ENCODE peak calls at places on chromosome 22, in eight cellular contexts. D is fibroblast of the aortic adventitia, T is SJSA1, C is A549, W is hippocampal formation, N is neural progenitor cell, J is left kidney, Z is cardiac muscle cell. B is an unnamed sample.

GRCh38 chr22:39690901-39691620 is 120.5 kb downstream of the CACNA1I start:
- DNase-seq in Z (peak), C (no peak), N (peak), D (no peak), J (peak), W (no peak), T (no peak), B (no peak)

GRCh38 chr22:49869091-49869830 is 15.6 kb downstream of the ZBED4 start:
- DNase-seq in J (no peak), D (no peak), W (no peak), T (no peak), C (no peak), Z (no peak), N (no peak), B (no peak)

GRCh38 chr22:30226192-30226832 is 20.2 kb downstream of the LIF start:
- DNase-seq in D (no peak), C (peak), J (no peak), N (no peak), Z (no peak), W (no peak), T (peak), B (no peak)

GRCh38 chr22:37290737-37291136 is 8.4 kb downstream of the CYTH4 start:
- DNase-seq in N (no peak), J (no peak), T (no peak), C (no peak), Z (no peak), D (peak), W (no peak), B (no peak)

GRCh38 chr22:23159287-23159622 is 14.0 kb downstream of the RAB36 start:
- DNase-seq in T (no peak), C (no peak), J (no peak), D (no peak), N (no peak), W (no peak), Z (no peak), B (no peak)

GRCh38 chr22:20312396-20313191 is 7.3 kb downstream of the DGCR6L start:
- DNase-seq in D (no peak), J (no peak), W (no peak), N (peak), C (no peak), T (peak), Z (no peak), B (no peak)

GRCh38 chr22:42547562-42547961 is 6.2 kb upstream of the SERHL2 start:
- DNase-seq in W (no peak), D (no peak), C (no peak), N (no peak), Z (no peak), T (no peak), J (no peak), B (no peak)

GRCh38 chr22:38272373-38273134 is at the start of gene TMEM184B:
- DNase-seq in Z (peak), D (peak), N (peak), W (peak), J (peak), C (peak), T (peak), B (peak)

GRCh38 chr22:36355362-36355761 is 32.4 kb downstream of the MYH9 start:
- DNase-seq in Z (peak), N (no peak), T (no peak), W (no peak), D (peak), J (no peak), C (no peak), B (no peak)

GRCh38 chr22:29877620-29878019 is 5.4 kb upstream of the MTMR3 start:
- DNase-seq in D (peak), C (no peak), Z (peak), T (no peak), W (no peak), J (no peak), N (no peak), B (no peak)

GRCh38 chr22:38103641-38104040 is 6.8 kb downstream of the BAIAP2L2 start:
- DNase-seq in W (no peak), D (no peak), Z (no peak), J (no peak), C (no peak), T (no peak), N (no peak), B (no peak)

GRCh38 chr22:19121631-19122142 is 525 bp downstream of the DGCR2 start:
- DNase-seq in D (no peak), Z (peak), T (no peak), J (peak), W (no peak), N (peak), C (peak), B (peak)

GRCh38 chr22:24990344-24990905 is 37.9 kb downstream of the KIAA1671 start:
- DNase-seq in C (no peak), W (no peak), Z (no peak), D (no peak), J (no peak), T (no peak), N (no peak), B (no peak)

GRCh38 chr22:30232716-30233218 is 13.8 kb downstream of the LIF start:
- DNase-seq in T (no peak), Z (peak), C (no peak), J (peak), D (no peak), W (no peak), N (no peak), B (no peak)

GRCh38 chr22:44583854-44584253 is 85.8 kb upstream of the RTL6 start:
- DNase-seq in C (no peak), T (peak), J (no peak), W (no peak), Z (no peak), N (no peak), D (no peak), B (no peak)

GRCh38 chr22:17775781-17776470 is 1.7 kb upstream of the BID start:
- DNase-seq in D (no peak), T (no peak), W (no peak), J (no peak), N (no peak), Z (no peak), C (no peak), B (no peak)

GRCh38 chr22:30245985-30246901 is at the start of gene LIF:
- DNase-seq in N (peak), Z (peak), C (no peak), D (peak), T (no peak), W (no peak), J (peak), B (peak)

GRCh38 chr22:35489225-35489624 is 51.4 kb upstream of the RASD2 start:
- DNase-seq in D (no peak), C (no peak), Z (no peak), N (no peak), W (no peak), J (peak), T (no peak), B (no peak)

GRCh38 chr22:27199354-27199753 is 542.0 kb downstream of the MIAT start:
- DNase-seq in Z (no peak), T (no peak), W (no peak), N (no peak), J (no peak), D (no peak), C (no peak), B (no peak)